ENCODE peak calls at places on chromosomes 5 and 9, in seven cellular contexts. Q, I, T, V, B, K and S are unnamed samples.

GRCh38 chr5:31119938-31120641 is 73.4 kb upstream of the CDH6 start:
- DNase-seq in I (no peak), T (no peak), K (peak; percentile 67), B (no peak), V (peak; percentile 68), Q (no peak), S (no peak)

GRCh38 chr9:38334234-38334633 is 58.3 kb upstream of the ALDH1B1 start:
- DNase-seq in T (no peak), K (no peak), Q (no peak), I (no peak), V (no peak), B (no peak), S (no peak)

GRCh38 chr9:95370064-95370463 is 52.6 kb upstream of the FANCC start:
- DNase-seq in I (no peak), K (no peak), T (peak; percentile 79), B (no peak), Q (no peak), V (no peak), S (no peak)

GRCh38 chr5:6603643-6604042 is 29.2 kb downstream of the NSUN2 start:
- DNase-seq in Q (no peak), V (no peak), B (peak; percentile 53), K (no peak), I (no peak), T (no peak), S (no peak)

GRCh38 chr5:66807743-66808142 is 211.6 kb downstream of the MAST4 start:
- DNase-seq in I (peak; percentile 73), K (peak; percentile 63), T (peak; percentile 81), Q (peak; percentile 2), V (peak; percentile 77), B (no peak), S (no peak)

GRCh38 chr9:14313951-14314423 is at the start of gene NFIB:
- DNase-seq in T (peak; percentile 41), Q (no peak), V (peak; percentile 77), I (peak; percentile 39), K (peak; percentile 53), B (peak; percentile 58), S (no peak)

GRCh38 chr5:30279237-30279636 is 914.2 kb upstream of the CDH6 start:
- DNase-seq in K (peak; percentile 81), I (no peak), Q (no peak), B (no peak), T (no peak), V (peak; percentile 14), S (no peak)

GRCh38 chr5:116303340-116303739 is 218.5 kb downstream of the COMMD10 start:
- DNase-seq in Q (no peak), K (no peak), T (no peak), I (no peak), V (no peak), B (no peak), S (no peak)

GRCh38 chr5:147918101-147918500 is 11.8 kb upstream of the C5orf46 start:
- DNase-seq in B (no peak), Q (no peak), T (no peak), V (peak; percentile 22), I (no peak), K (peak; percentile 94), S (no peak)

GRCh38 chr5:59496524-59497134 is 396.9 kb downstream of the PDE4D start:
- DNase-seq in Q (no peak), T (peak; percentile 29), K (peak; percentile 39), B (no peak), V (peak; percentile 48), I (no peak), S (no peak)

GRCh38 chr5:181203842-181204560 is 995 bp downstream of the TRIM7 start:
- DNase-seq in B (no peak), Q (no peak), T (no peak), I (peak; percentile 17), K (no peak), V (peak; percentile 33), S (no peak)

GRCh38 chr5:61768692-61769281 is 436.7 kb downstream of the ZSWIM6 start:
- DNase-seq in I (peak; percentile 77), B (no peak), T (peak; percentile 5), V (peak; percentile 38), K (peak; percentile 53), Q (peak; percentile 33), S (no peak)

GRCh38 chr9:21778300-21778699 is 24.1 kb upstream of the MTAP start:
- DNase-seq in Q (no peak), T (peak; percentile 25), K (peak; percentile 61), V (peak; percentile 60), B (no peak), I (peak; percentile 71), S (no peak)

GRCh38 chr9:132880311-132880661 is 1.6 kb downstream of the SPACA9 start:
- DNase-seq in T (no peak), B (no peak), Q (no peak), I (no peak), K (no peak), V (peak; percentile 23), S (no peak)

GRCh38 chr5:178449163-178450060 is 140.8 kb downstream of the COL23A1 start:
- DNase-seq in Q (no peak), B (peak; percentile 31), K (no peak), T (no peak), I (no peak), V (no peak), S (no peak)

GRCh38 chr5:106094128-106094726 is 1576.5 kb downstream of the EFNA5 start:
- DNase-seq in I (no peak), Q (peak; percentile 68), V (peak; percentile 44), T (no peak), B (no peak), K (peak; percentile 98), S (peak; percentile 85)

GRCh38 chr5:155004138-155004744 is 9.3 kb upstream of the KIF4B start:
- DNase-seq in K (peak; percentile 56), I (peak; percentile 55), V (peak; percentile 38), B (no peak), Q (no peak), T (peak; percentile 11), S (no peak)

GRCh38 chr5:142326480-142326938 is 1.7 kb upstream of the SPRY4 start:
- DNase-seq in K (no peak), Q (no peak), I (no peak), B (no peak), V (no peak), T (no peak), S (no peak)

GRCh38 chr5:78458843-78459242 is 98.4 kb downstream of the SCAMP1 start:
- DNase-seq in I (no peak), Q (no peak), V (no peak), K (no peak), T (no peak), B (no peak), S (no peak)

GRCh38 chr9:113278840-113279239 is 3.4 kb downstream of the PRPF4 start:
- DNase-seq in T (no peak), Q (no peak), K (no peak), V (no peak), I (no peak), B (no peak), S (no peak)

GRCh38 chr5:109247943-109248342 is 161.8 kb downstream of the PJA2 start:
- DNase-seq in Q (no peak), V (no peak), B (no peak), K (no peak), I (no peak), T (no peak), S (no peak)